ENCODE peak calls at places on chromosome 12, in six cellular contexts. X is HFF-Myc, A is astrocyte of the spinal cord, E is left ventricle myocardium inferior, Y is brain microvascular endothelial cell, T is cardiac fibroblast. N is an unnamed sample.

GRCh38 chr12:79373896-79374499 is 316.8 kb downstream of the PAWR start:
- DNase-seq in X (no peak), A (peak; percentile 29), E (no peak), Y (peak; percentile 26), T (peak; percentile 39), N (no peak)

GRCh38 chr12:72535591-72535990 is 263.4 kb downstream of the TRHDE start:
- DNase-seq in X (no peak), A (no peak), E (no peak), Y (no peak), T (no peak), N (no peak)

GRCh38 chr12:14716848-14717444 is 20.5 kb upstream of the GUCY2C start:
- DNase-seq in X (peak; percentile 15), A (peak; percentile 37), E (no peak), Y (peak; percentile 47), T (peak; percentile 56), N (no peak)

GRCh38 chr12:43861015-43861846 is 25.4 kb downstream of the TMEM117 start:
- DNase-seq in X (no peak), A (peak; percentile 22), E (no peak), Y (no peak), T (no peak), N (no peak)

GRCh38 chr12:23771230-23771949 is 178.1 kb downstream of the SOX5 start:
- DNase-seq in X (no peak), A (peak; percentile 18), E (peak; percentile 48), Y (no peak), T (peak; percentile 26), N (no peak)

GRCh38 chr12:123895477-123895876 is 77.2 kb downstream of the CCDC92 start:
- DNase-seq in X (no peak), A (no peak), E (no peak), Y (no peak), T (no peak), N (no peak)

GRCh38 chr12:11768233-11768965 is 118.9 kb downstream of the ETV6 start:
- DNase-seq in X (no peak), A (no peak), E (no peak), Y (no peak), T (no peak), N (no peak)

GRCh38 chr12:22459872-22460490 is 84.4 kb downstream of the C2CD5 start:
- DNase-seq in X (no peak), A (peak; percentile 53), E (no peak), Y (peak; percentile 24), T (peak; percentile 69), N (no peak)

GRCh38 chr12:16531623-16532022 is 74.3 kb downstream of the LMO3 start:
- DNase-seq in X (no peak), A (peak; percentile 15), E (no peak), Y (no peak), T (no peak), N (no peak)

GRCh38 chr12:110754101-110754793 is 11.6 kb upstream of the PPP1CC start:
- DNase-seq in X (no peak), A (no peak), E (peak; percentile 35), Y (no peak), T (peak; percentile 62), N (no peak)

GRCh38 chr12:49636979-49637378 is 13.6 kb downstream of the PRPF40B start:
- DNase-seq in X (peak; percentile 36), A (peak; percentile 69), E (no peak), Y (peak; percentile 76), T (peak; percentile 82), N (no peak)

GRCh38 chr12:87848248-87848868 is 180.8 kb downstream of the C12orf50 start:
- DNase-seq in X (peak; percentile 41), A (peak; percentile 82), E (no peak), Y (peak; percentile 67), T (peak; percentile 86), N (peak; percentile 2)

GRCh38 chr12:111926631-111927030 is 84.6 kb downstream of the MAPKAPK5 start:
- DNase-seq in X (no peak), A (no peak), E (no peak), Y (no peak), T (no peak), N (no peak)

GRCh38 chr12:106080111-106080732 is 58.5 kb downstream of the NUAK1 start:
- DNase-seq in X (peak; percentile 57), A (peak; percentile 75), E (no peak), Y (peak; percentile 71), T (peak; percentile 85), N (peak; percentile 95)

GRCh38 chr12:71661977-71662522 is 1.6 kb downstream of the ZFC3H1 start:
- DNase-seq in X (no peak), A (peak; percentile 30), E (no peak), Y (no peak), T (peak; percentile 79), N (no peak)

GRCh38 chr12:131067993-131068942 is 114.6 kb downstream of the ADGRD1 start:
- DNase-seq in X (no peak), A (no peak), E (peak; percentile 12), Y (no peak), T (no peak), N (no peak)

GRCh38 chr12:10310926-10311705 is 3.4 kb downstream of the KLRD1 start:
- DNase-seq in X (no peak), A (peak; percentile 8), E (no peak), Y (peak; percentile 16), T (peak; percentile 31), N (no peak)

GRCh38 chr12:132131952-132132351 is 12.2 kb downstream of the DDX51 start:
- DNase-seq in X (no peak), A (no peak), E (no peak), Y (no peak), T (no peak), N (no peak)

GRCh38 chr12:78096909-78097597 is 266.4 kb downstream of the NAV3 start:
- DNase-seq in X (peak; percentile 56), A (peak; percentile 72), E (no peak), Y (peak; percentile 33), T (peak; percentile 82), N (peak; percentile 37)

GRCh38 chr12:6548556-6549378 is 7.1 kb downstream of the IFFO1 start:
- DNase-seq in X (no peak), A (peak; percentile 80), E (no peak), Y (no peak), T (peak; percentile 81), N (no peak)

GRCh38 chr12:49706351-49707126 is 666 bp downstream of the FMNL3 start:
- DNase-seq in X (no peak), A (peak; percentile 50), E (peak; percentile 42), Y (peak; percentile 23), T (peak; percentile 44), N (no peak)

GRCh38 chr12:23640754-23641153 is 308.7 kb downstream of the SOX5 start:
- DNase-seq in X (no peak), A (no peak), E (no peak), Y (no peak), T (no peak), N (no peak)

GRCh38 chr12:70646850-70647249 is 9.6 kb upstream of the PTPRB start:
- DNase-seq in X (no peak), A (peak; percentile 61), E (no peak), Y (peak; percentile 82), T (no peak), N (no peak)

GRCh38 chr12:114869091-114869834 is 185.3 kb upstream of the TBX3 start:
- DNase-seq in X (peak; percentile 97), A (peak; percentile 11), E (no peak), Y (no peak), T (peak; percentile 29), N (peak; percentile 95)

GRCh38 chr12:51907864-51908425 is 641 bp downstream of the ACVRL1 start:
- DNase-seq in X (no peak), A (no peak), E (no peak), Y (no peak), T (no peak), N (no peak)
- H3K4me3 ChIP-seq in X (peak overlapping the region; percentile 39), A (peak overlapping the region; percentile 35), E (peak overlapping the region; percentile 74), Y (peak overlapping the region; percentile 55), T (peak overlapping the region; percentile 55), N (peak overlapping the region; percentile 36)

GRCh38 chr12:81757731-81758325 is 1.3 kb downstream of the PPFIA2 start:
- DNase-seq in X (no peak), A (no peak), E (no peak), Y (no peak), T (no peak), N (no peak)
- H3K4me3 ChIP-seq in X (no peak overlapping the region), A (peak overlapping the region; percentile 62), E (peak overlapping the region; percentile 68), Y (peak overlapping the region; percentile 66), T (peak overlapping the region; percentile 39), N (no peak overlapping the region)

GRCh38 chr12:85281947-85282312 is 1.9 kb downstream of the ALX1 start:
- DNase-seq in X (no peak), A (no peak), E (no peak), Y (no peak), T (no peak), N (no peak)
- H3K4me3 ChIP-seq in X (no peak overlapping the region), A (no peak overlapping the region), E (no peak overlapping the region), Y (no peak overlapping the region), T (no peak overlapping the region), N (no peak overlapping the region)

DNA sequence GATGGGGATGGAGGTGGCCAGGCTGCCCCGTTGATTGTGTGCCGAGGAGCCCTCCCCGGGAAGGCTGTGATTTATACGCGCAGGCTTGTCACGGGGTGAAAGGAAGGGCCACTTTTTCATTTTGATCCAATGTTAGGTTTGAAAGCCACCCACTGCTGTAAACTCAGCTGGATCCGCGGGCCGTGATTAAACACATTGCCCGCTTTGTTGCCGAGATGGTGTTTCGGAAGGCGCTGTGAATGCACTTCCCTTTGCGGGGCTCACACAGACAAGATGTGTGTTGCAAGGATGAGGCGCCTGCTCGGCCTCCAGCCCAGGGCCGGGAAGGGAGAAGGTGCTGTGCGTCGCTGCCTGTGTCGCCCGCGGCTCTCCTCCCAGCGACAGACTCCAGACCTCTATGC is 98.9 kb downstream of the TMEM132C start:
- DNase-seq in X (no peak), A (no peak), E (no peak), Y (no peak), T (no peak), N (no peak)
- H3K4me3 ChIP-seq in X (no peak overlapping the region), A (no peak overlapping the region), E (peak overlapping the region; percentile 53), Y (no peak overlapping the region), T (no peak overlapping the region), N (no peak overlapping the region)

GRCh38 chr12:89861086-89861485 is 152.4 kb upstream of the ATP2B1 start:
- DNase-seq in X (no peak), A (no peak), E (no peak), Y (no peak), T (no peak), N (no peak)

GRCh38 chr12:89863332-89863938 is 154.8 kb upstream of the ATP2B1 start:
- DNase-seq in X (no peak), A (no peak), E (no peak), Y (no peak), T (no peak), N (no peak)

GRCh38 chr12:89862511-89863331 is 154.1 kb upstream of the ATP2B1 start:
- DNase-seq in X (no peak), A (no peak), E (no peak), Y (no peak), T (peak; percentile 11), N (no peak)

GRCh38 chr12:89863968-89864367 is 155.3 kb upstream of the ATP2B1 start:
- DNase-seq in X (no peak), A (no peak), E (no peak), Y (no peak), T (no peak), N (no peak)

DNA sequence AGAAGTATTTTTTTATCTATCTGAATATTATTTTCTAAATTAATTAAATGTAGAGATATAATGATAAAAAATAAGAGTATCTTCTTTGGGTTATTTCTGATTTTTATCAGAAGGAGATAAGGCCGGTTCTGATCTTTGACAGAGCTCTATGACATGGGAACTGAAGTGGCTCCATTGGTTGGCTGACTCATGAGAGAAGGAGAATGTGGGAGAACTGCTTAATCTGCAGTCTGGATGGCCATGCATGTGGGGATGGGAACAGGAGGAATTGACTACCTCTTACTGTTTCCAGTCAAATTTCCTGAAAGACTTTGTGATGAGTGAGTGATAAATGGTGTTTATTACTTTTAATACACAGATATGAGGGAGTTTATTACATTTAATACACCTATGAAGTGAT is 155.8 kb upstream of the ATP2B1 start:
- DNase-seq in X (no peak), A (no peak), E (no peak), Y (no peak), T (no peak), N (no peak)
- H3K4me3 ChIP-seq in X (no peak overlapping the region), A (no peak overlapping the region), E (no peak overlapping the region), Y (no peak overlapping the region), T (no peak overlapping the region), N (no peak overlapping the region)

N was measured in BJ.